ENCODE peak calls at places on chromosome 12, in nine cellular contexts. Y is stimulated activated CD4-positive, alpha-beta T cell treated with anti-CD3 and anti-CD28 coated beads, Interleukin-2, amount 100 ng/mL, for 48 hours; S is WTC11; J is CD4-positive, alpha-beta T cell; P is HEK293T; K is neural crest cell; C is NCI-H2107; T is H7; X is stimulated activated naive B cell treated with anti-CD40 and anti-IgM and Interleukin-4, amounts not matched to agents 10 μg/mL and 1 μg/mL and 100 μg/mL, for 72 hours. O is an unnamed sample.

GRCh38 chr12:98701166-98701565 is 56.1 kb downstream of the APAF1 start:
- DNase-seq in Y (no peak), S (no peak), J (no peak), P (no peak), K (no peak), C (no peak), T (no peak), X (no peak), O (no peak)

GRCh38 chr12:127383281-127383680 is 883.7 kb upstream of the TMEM132C start:
- DNase-seq in Y (no peak), S (no peak), J (no peak), P (no peak), K (no peak), C (no peak), T (no peak), X (no peak), O (no peak)

GRCh38 chr12:75568387-75568786 is 57.0 kb upstream of the KRR1 start:
- DNase-seq in Y (no peak), S (no peak), J (no peak), P (no peak), K (no peak), C (no peak), T (no peak), X (no peak), O (no peak)

GRCh38 chr12:65300067-65300466 is 21.6 kb downstream of the MSRB3 start:
- DNase-seq in Y (no peak), S (no peak), J (no peak), P (no peak), K (no peak), C (no peak), T (no peak), X (no peak), O (no peak)

GRCh38 chr12:128752386-128752785 is 71.4 kb downstream of the SLC15A4 start:
- DNase-seq in Y (no peak), S (no peak), J (no peak), P (no peak), K (no peak), C (no peak), T (no peak), X (no peak), O (no peak)

GRCh38 chr12:10366875-10367274 is 23.0 kb downstream of the KLRK1 start:
- DNase-seq in Y (no peak), S (no peak), J (no peak), P (no peak), K (no peak), C (no peak), T (no peak), X (no peak), O (no peak)

GRCh38 chr12:105400227-105400626 is 69.7 kb downstream of the C12orf75 start:
- DNase-seq in Y (no peak), S (no peak), J (no peak), P (no peak), K (no peak), C (no peak), T (no peak), X (no peak), O (no peak)

GRCh38 chr12:82730832-82731497 is 44.3 kb downstream of the TMTC2 start:
- DNase-seq in Y (no peak), S (no peak), J (no peak), P (no peak), K (no peak), C (no peak), T (no peak), X (no peak), O (no peak)

GRCh38 chr12:119594399-119594730 is 791 bp downstream of the TMEM233 start:
- DNase-seq in Y (no peak), S (peak), J (no peak), P (no peak), K (no peak), C (no peak), T (no peak), X (no peak), O (no peak)

GRCh38 chr12:127398026-127398715 is 868.8 kb upstream of the TMEM132C start:
- DNase-seq in Y (no peak), S (no peak), J (no peak), P (no peak), K (no peak), C (no peak), T (no peak), X (no peak), O (no peak)

O was measured in GM12892.